ENCODE peak calls at places on chromosomes 1 and 21, in seven cellular contexts. Z, G, E, R, I, A and M are unnamed samples. For H3K9me3, the result is how much of the 10 kb centered on the place peaks cover.

GRCh38 chr1:214440219-214440965 is 111.0 kb downstream of the PTPN14 start:
- DNase-seq in Z (no peak), G (peak), E (no peak), R (no peak), I (no peak), A (no peak), M (no peak)

GRCh38 chr1:21099034-21099868 is 77.4 kb downstream of the EIF4G3 start:
- DNase-seq in Z (no peak), G (peak), E (no peak), R (no peak), I (no peak), A (no peak), M (no peak)

GRCh38 chr1:35243681-35244080 is 24.8 kb upstream of the ZMYM4 start:
- DNase-seq in Z (no peak), G (no peak), E (no peak), R (no peak), I (no peak), A (no peak), M (no peak)

GRCh38 chr1:15153184-15153841 is at the start of gene TMEM51:
- DNase-seq in Z (no peak), G (peak), E (peak), R (peak), I (no peak), A (peak), M (no peak)

GRCh38 chr21:40143822-40144525 is 276.7 kb downstream of the PCP4 start:
- DNase-seq in Z (peak), G (peak), E (peak), R (peak), I (peak), A (peak), M (no peak)

GRCh38 chr1:51684776-51685175 is 67.9 kb downstream of the OSBPL9 start:
- DNase-seq in Z (no peak), G (no peak), E (no peak), R (no peak), I (no peak), A (no peak), M (no peak)

GRCh38 chr1:194295690-194296089 is 1109.3 kb upstream of the B3GALT2 start:
- DNase-seq in Z (peak), G (peak), E (no peak), R (peak), I (peak), A (no peak), M (no peak)

GRCh38 chr1:200128081-200128480 is 100.6 kb downstream of the NR5A2 start:
- DNase-seq in Z (no peak), G (no peak), E (no peak), R (no peak), I (no peak), A (no peak), M (no peak)

GRCh38 chr1:11645670-11646265 is 8.5 kb downstream of the FBXO2 start:
- DNase-seq in Z (peak), G (peak), E (peak), R (peak), I (peak), A (peak), M (peak)

GRCh38 chr21:38990424-38990794 is 184.7 kb downstream of the ETS2 start:
- DNase-seq in Z (no peak), G (no peak), E (no peak), R (no peak), I (no peak), A (peak), M (no peak)

GRCh38 chr21:10639123-10639522 is 117.7 kb downstream of the TPTE start:
- DNase-seq in Z (no peak), G (no peak), E (no peak), R (no peak), I (no peak), A (no peak), M (no peak)
- H3K9me3 ChIP-seq in Z (under half), G (under half), E (under half), R (under half), I (under half), A (under half), M (under half)

GRCh38 chr1:27132624-27133023 is 22.3 kb downstream of the SLC9A1 start:
- DNase-seq in Z (no peak), G (no peak), E (no peak), R (no peak), I (no peak), A (peak), M (no peak)
- H3K9me3 ChIP-seq in Z (under half), G (under half), E (under half), R (under half), I (under half), A (under half), M (under half)

GRCh38 chr1:143717434-143717833 is 254.4 kb downstream of the FAM72C start:
- DNase-seq in Z (no peak), G (no peak), E (no peak), R (no peak), I (no peak), A (no peak), M (no peak)
- H3K9me3 ChIP-seq in Z (under half), G (under half), E (under half), R (under half), I (under half), A (under half), M (under half)

GRCh38 chr1:38500891-38501290 is 358.7 kb downstream of the RRAGC start:
- DNase-seq in Z (no peak), G (no peak), E (no peak), R (no peak), I (no peak), A (no peak), M (no peak)
- H3K9me3 ChIP-seq in Z (under half), G (under half), E (under half), R (under half), I (under half), A (under half), M (under half)

GRCh38 chr1:159931101-159931816 is 6.0 kb upstream of the TAGLN2 start:
- DNase-seq in Z (no peak), G (no peak), E (no peak), R (no peak), I (no peak), A (no peak), M (no peak)
- H3K9me3 ChIP-seq in Z (under half), G (under half), E (under half), R (under half), I (under half), A (under half), M (under half)

DNA sequence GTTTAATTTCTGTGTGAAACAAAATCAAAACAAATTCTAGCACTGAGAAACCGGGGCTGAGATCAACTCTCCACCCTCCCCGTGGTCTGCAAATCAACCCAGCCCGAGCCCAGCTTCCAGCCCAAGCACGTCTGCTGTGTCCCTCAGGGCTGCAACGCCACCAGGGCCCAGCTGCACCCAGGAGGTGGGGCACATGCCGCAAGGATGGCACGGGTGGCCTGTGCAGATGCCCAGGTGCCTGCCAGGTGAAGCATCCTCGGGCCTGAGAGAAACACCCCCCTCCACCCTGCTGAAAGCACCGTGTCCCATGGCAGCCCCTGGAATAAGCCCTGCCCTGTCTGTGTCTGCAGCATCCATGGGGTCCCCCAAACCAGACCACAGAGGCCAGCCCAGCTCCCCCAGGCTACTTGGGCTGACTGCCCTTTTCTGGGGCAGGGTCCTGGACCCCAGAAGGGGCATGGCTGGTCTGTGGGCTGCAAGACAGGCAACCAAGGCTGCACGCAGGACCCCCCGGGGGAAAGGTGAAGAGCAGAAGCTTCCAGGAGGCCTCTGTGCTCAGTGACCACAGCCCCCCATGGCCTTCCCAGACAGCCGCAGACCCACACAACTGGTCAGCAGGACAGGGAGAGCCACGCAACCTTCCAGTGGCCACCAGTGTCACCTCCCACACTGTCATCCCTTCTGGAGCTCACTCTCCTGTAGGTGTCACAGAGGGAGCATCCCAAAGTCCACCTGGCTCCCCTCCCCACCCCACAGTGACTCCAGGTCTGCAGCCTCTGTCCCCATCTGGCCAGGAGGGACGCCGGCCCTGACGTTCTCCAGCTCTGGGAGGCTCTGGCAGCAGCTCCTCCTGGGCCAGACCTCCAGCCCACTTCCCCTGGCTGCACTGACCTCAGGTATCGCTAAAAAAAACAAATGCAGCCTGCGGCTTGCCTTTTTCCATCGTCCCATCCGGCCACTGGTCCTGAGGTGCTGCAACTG is 7.7 kb downstream of the WNT9A start:
- DNase-seq in Z (no peak), G (no peak), E (no peak), R (no peak), I (no peak), A (peak), M (no peak)
- H3K9me3 ChIP-seq in Z (under half), G (under half), E (under half), R (under half), I (under half), A (under half), M (under half)